ENCODE peak calls at places on chromosomes 2 and 18, in ten cellular contexts. One of them, this sample, is unnamed.
A peak's percentile ranks its signal among the peaks of the same experiment; 100 is the strongest.

GRCh38 chr2:95159690-95160449 is at the start of gene ZNF514:
- DNase-seq in frontal cortex: peak; percentile 83
- DNase-seq in M059J: peak; percentile 58
- DNase-seq in activated gamma-delta T cell treated with Interleukin-2 at 50 U/mL for 16 hours: peak; percentile 74
- DNase-seq in Calu3: peak; percentile 73
- DNase-seq in mucosa of descending colon: peak; percentile 86
- DNase-seq in SK-N-SH: peak; percentile 93
- DNase-seq in H9: peak; percentile 68
- DNase-seq in GM10248: peak; percentile 87
- DNase-seq in gastrocnemius medialis: peak; percentile 75
- DNase-seq in this sample: peak; percentile 17

GRCh38 chr18:59149007-59149406 is 9.3 kb downstream of the SEC11C start:
- DNase-seq in frontal cortex: no peak
- DNase-seq in M059J: no peak
- DNase-seq in activated gamma-delta T cell treated with Interleukin-2 at 50 U/mL for 16 hours: no peak
- DNase-seq in Calu3: no peak
- DNase-seq in mucosa of descending colon: no peak
- DNase-seq in SK-N-SH: no peak
- DNase-seq in H9: no peak
- DNase-seq in GM10248: peak; percentile 30
- DNase-seq in gastrocnemius medialis: no peak
- DNase-seq in this sample: no peak

GRCh38 chr2:134862069-134862468 is 23.7 kb downstream of the ACMSD start:
- DNase-seq in frontal cortex: no peak
- DNase-seq in M059J: no peak
- DNase-seq in activated gamma-delta T cell treated with Interleukin-2 at 50 U/mL for 16 hours: no peak
- DNase-seq in Calu3: no peak
- DNase-seq in mucosa of descending colon: no peak
- DNase-seq in SK-N-SH: no peak
- DNase-seq in H9: no peak
- DNase-seq in GM10248: no peak
- DNase-seq in gastrocnemius medialis: no peak
- DNase-seq in this sample: no peak

GRCh38 chr2:218016810-218017209 is 14.0 kb upstream of the TNS1 start:
- DNase-seq in frontal cortex: no peak
- DNase-seq in M059J: no peak
- DNase-seq in activated gamma-delta T cell treated with Interleukin-2 at 50 U/mL for 16 hours: no peak
- DNase-seq in Calu3: no peak
- DNase-seq in mucosa of descending colon: no peak
- DNase-seq in SK-N-SH: no peak
- DNase-seq in H9: no peak
- DNase-seq in GM10248: no peak
- DNase-seq in gastrocnemius medialis: no peak
- DNase-seq in this sample: no peak

GRCh38 chr18:49025767-49026500 is 75.2 kb upstream of the SMAD7 start:
- DNase-seq in frontal cortex: no peak
- DNase-seq in M059J: no peak
- DNase-seq in activated gamma-delta T cell treated with Interleukin-2 at 50 U/mL for 16 hours: no peak
- DNase-seq in Calu3: no peak
- DNase-seq in mucosa of descending colon: no peak
- DNase-seq in SK-N-SH: no peak
- DNase-seq in H9: peak; percentile 25
- DNase-seq in GM10248: no peak
- DNase-seq in gastrocnemius medialis: no peak
- DNase-seq in this sample: no peak

GRCh38 chr18:21777814-21778213 is 37.2 kb downstream of the MIB1 start:
- DNase-seq in frontal cortex: no peak
- DNase-seq in M059J: no peak
- DNase-seq in activated gamma-delta T cell treated with Interleukin-2 at 50 U/mL for 16 hours: no peak
- DNase-seq in Calu3: no peak
- DNase-seq in mucosa of descending colon: no peak
- DNase-seq in SK-N-SH: no peak
- DNase-seq in H9: no peak
- DNase-seq in GM10248: peak; percentile 18
- DNase-seq in gastrocnemius medialis: no peak
- DNase-seq in this sample: no peak

GRCh38 chr2:10204326-10205200 is 82.0 kb downstream of the RRM2 start:
- DNase-seq in frontal cortex: no peak
- DNase-seq in M059J: no peak
- DNase-seq in activated gamma-delta T cell treated with Interleukin-2 at 50 U/mL for 16 hours: no peak
- DNase-seq in Calu3: no peak
- DNase-seq in mucosa of descending colon: no peak
- DNase-seq in SK-N-SH: peak; percentile 85
- DNase-seq in H9: peak; percentile 24
- DNase-seq in GM10248: no peak
- DNase-seq in gastrocnemius medialis: no peak
- DNase-seq in this sample: no peak

GRCh38 chr2:232781765-232782164 is 5.4 kb upstream of the KCNJ13 start:
- DNase-seq in frontal cortex: no peak
- DNase-seq in M059J: peak; percentile 90
- DNase-seq in activated gamma-delta T cell treated with Interleukin-2 at 50 U/mL for 16 hours: no peak
- DNase-seq in Calu3: peak; percentile 61
- DNase-seq in mucosa of descending colon: no peak
- DNase-seq in SK-N-SH: peak; percentile 3
- DNase-seq in H9: no peak
- DNase-seq in GM10248: peak; percentile 60
- DNase-seq in gastrocnemius medialis: no peak
- DNase-seq in this sample: no peak

GRCh38 chr2:233061591-233062446 is 1.7 kb downstream of the INPP5D start:
- DNase-seq in frontal cortex: no peak
- DNase-seq in M059J: no peak
- DNase-seq in activated gamma-delta T cell treated with Interleukin-2 at 50 U/mL for 16 hours: peak; percentile 31
- DNase-seq in Calu3: no peak
- DNase-seq in mucosa of descending colon: peak; percentile 63
- DNase-seq in SK-N-SH: peak; percentile 48
- DNase-seq in H9: peak; percentile 56
- DNase-seq in GM10248: peak; percentile 71
- DNase-seq in gastrocnemius medialis: peak; percentile 41
- DNase-seq in this sample: no peak

GRCh38 chr18:48658721-48659120 is 119.9 kb downstream of the CTIF start:
- DNase-seq in frontal cortex: no peak
- DNase-seq in M059J: no peak
- DNase-seq in activated gamma-delta T cell treated with Interleukin-2 at 50 U/mL for 16 hours: no peak
- DNase-seq in Calu3: no peak
- DNase-seq in mucosa of descending colon: no peak
- DNase-seq in SK-N-SH: no peak
- DNase-seq in H9: no peak
- DNase-seq in GM10248: no peak
- DNase-seq in gastrocnemius medialis: no peak
- DNase-seq in this sample: no peak

GRCh38 chr18:3048820-3049349 is 35.9 kb upstream of the LPIN2 start:
- DNase-seq in frontal cortex: no peak
- DNase-seq in M059J: no peak
- DNase-seq in activated gamma-delta T cell treated with Interleukin-2 at 50 U/mL for 16 hours: no peak
- DNase-seq in Calu3: no peak
- DNase-seq in mucosa of descending colon: no peak
- DNase-seq in SK-N-SH: no peak
- DNase-seq in H9: no peak
- DNase-seq in GM10248: no peak
- DNase-seq in gastrocnemius medialis: no peak
- DNase-seq in this sample: no peak

GRCh38 chr18:2856499-2856898 is 9.7 kb downstream of the EMILIN2 start:
- DNase-seq in frontal cortex: no peak
- DNase-seq in M059J: no peak
- DNase-seq in activated gamma-delta T cell treated with Interleukin-2 at 50 U/mL for 16 hours: no peak
- DNase-seq in Calu3: no peak
- DNase-seq in mucosa of descending colon: no peak
- DNase-seq in SK-N-SH: no peak
- DNase-seq in H9: no peak
- DNase-seq in GM10248: no peak
- DNase-seq in gastrocnemius medialis: no peak
- DNase-seq in this sample: no peak